ENCODE peak calls at places on chromosome 13, in four cellular contexts. One of them, this sample, is unnamed.

GRCh38 chr13:98202026-98202425 is 25.0 kb upstream of the RNF113B start:
- DNase-seq in osteoblast: no peak
- DNase-seq in body of pancreas: peak; percentile 25
- DNase-seq in astrocyte: no peak
- DNase-seq in this sample: no peak

GRCh38 chr13:39209731-39210633 is 171.7 kb downstream of the NHLRC3 start:
- DNase-seq in osteoblast: no peak
- DNase-seq in body of pancreas: no peak
- DNase-seq in astrocyte: no peak
- DNase-seq in this sample: no peak

GRCh38 chr13:38045278-38046048 is 175.9 kb upstream of the TRPC4 start:
- DNase-seq in osteoblast: no peak
- DNase-seq in body of pancreas: no peak
- DNase-seq in astrocyte: peak; percentile 8
- DNase-seq in this sample: no peak

GRCh38 chr13:109331898-109332297 is 454.5 kb downstream of the IRS2 start:
- DNase-seq in osteoblast: no peak
- DNase-seq in body of pancreas: no peak
- DNase-seq in astrocyte: peak; percentile 55
- DNase-seq in this sample: no peak

GRCh38 chr13:51249767-51250741 is 27.9 kb downstream of the FAM124A start:
- DNase-seq in osteoblast: peak; percentile 87
- DNase-seq in body of pancreas: no peak
- DNase-seq in astrocyte: no peak
- DNase-seq in this sample: no peak

GRCh38 chr13:37934339-37935191 is 65.0 kb upstream of the TRPC4 start:
- DNase-seq in osteoblast: no peak
- DNase-seq in body of pancreas: no peak
- DNase-seq in astrocyte: no peak
- DNase-seq in this sample: no peak

GRCh38 chr13:107339209-107339608 is 771.3 kb upstream of the ARGLU1 start:
- DNase-seq in osteoblast: peak; percentile 60
- DNase-seq in body of pancreas: no peak
- DNase-seq in astrocyte: peak; percentile 44
- DNase-seq in this sample: no peak

GRCh38 chr13:90594694-90595093 is 752.8 kb upstream of the MIR17HG start:
- DNase-seq in osteoblast: no peak
- DNase-seq in body of pancreas: no peak
- DNase-seq in astrocyte: peak; percentile 41
- DNase-seq in this sample: no peak

GRCh38 chr13:111095031-111095840 is 19.9 kb upstream of the ARHGEF7 start:
- DNase-seq in osteoblast: no peak
- DNase-seq in body of pancreas: no peak
- DNase-seq in astrocyte: no peak
- DNase-seq in this sample: no peak

GRCh38 chr13:98239156-98240076 is 62.3 kb upstream of the RNF113B start:
- DNase-seq in osteoblast: no peak
- DNase-seq in body of pancreas: no peak
- DNase-seq in astrocyte: no peak
- DNase-seq in this sample: no peak

GRCh38 chr13:75726313-75726712 is 90.2 kb downstream of the LMO7 start:
- DNase-seq in osteoblast: no peak
- DNase-seq in body of pancreas: no peak
- DNase-seq in astrocyte: no peak
- DNase-seq in this sample: no peak

GRCh38 chr13:112055417-112056206 is 11.3 kb upstream of the SOX1 start:
- DNase-seq in osteoblast: peak; percentile 82
- DNase-seq in body of pancreas: no peak
- DNase-seq in astrocyte: no peak
- DNase-seq in this sample: no peak

GRCh38 chr13:92187378-92187989 is 789.1 kb downstream of the GPC5 start:
- DNase-seq in osteoblast: peak; percentile 19
- DNase-seq in body of pancreas: peak; percentile 10
- DNase-seq in astrocyte: peak; percentile 29
- DNase-seq in this sample: no peak

GRCh38 chr13:22086593-22086992 is 415.7 kb downstream of the FGF9 start:
- DNase-seq in osteoblast: no peak
- DNase-seq in body of pancreas: no peak
- DNase-seq in astrocyte: no peak
- DNase-seq in this sample: no peak

GRCh38 chr13:110127986-110128511 is 178.9 kb downstream of the COL4A1 start:
- DNase-seq in osteoblast: peak; percentile 62
- DNase-seq in body of pancreas: no peak
- DNase-seq in astrocyte: peak; percentile 84
- DNase-seq in this sample: no peak

GRCh38 chr13:21240586-21240985 is 64.1 kb downstream of the MRPL57 start:
- DNase-seq in osteoblast: no peak
- DNase-seq in body of pancreas: no peak
- DNase-seq in astrocyte: peak; percentile 48
- DNase-seq in this sample: no peak

GRCh38 chr13:82002693-82003092 is 1661.8 kb upstream of the SPRY2 start:
- DNase-seq in osteoblast: no peak
- DNase-seq in body of pancreas: no peak
- DNase-seq in astrocyte: no peak
- DNase-seq in this sample: no peak

GRCh38 chr13:73230714-73231113 is 171.9 kb downstream of the KLF5 start:
- DNase-seq in osteoblast: no peak
- DNase-seq in body of pancreas: no peak
- DNase-seq in astrocyte: no peak
- DNase-seq in this sample: no peak

GRCh38 chr13:74867460-74867859 is 614.5 kb downstream of the TBC1D4 start:
- DNase-seq in osteoblast: no peak
- DNase-seq in body of pancreas: no peak
- DNase-seq in astrocyte: peak; percentile 32
- DNase-seq in this sample: no peak

GRCh38 chr13:98450495-98451167 is 126.3 kb downstream of the STK24 start:
- DNase-seq in osteoblast: peak; percentile 72
- DNase-seq in body of pancreas: no peak
- DNase-seq in astrocyte: peak; percentile 12
- DNase-seq in this sample: no peak

GRCh38 chr13:65921933-65922332 is 1308.2 kb downstream of the PCDH9 start:
- DNase-seq in osteoblast: no peak
- DNase-seq in body of pancreas: no peak
- DNase-seq in astrocyte: no peak
- DNase-seq in this sample: no peak

GRCh38 chr13:109135018-109135417 is 505.6 kb downstream of the MYO16 start:
- DNase-seq in osteoblast: no peak
- DNase-seq in body of pancreas: no peak
- DNase-seq in astrocyte: no peak
- DNase-seq in this sample: no peak

GRCh38 chr13:35855531-35856019 is 275.6 kb downstream of the DCLK1 start:
- DNase-seq in osteoblast: no peak
- DNase-seq in body of pancreas: no peak
- DNase-seq in astrocyte: peak; percentile 58
- DNase-seq in this sample: no peak

GRCh38 chr13:95226476-95226875 is 74.8 kb downstream of the ABCC4 start:
- DNase-seq in osteoblast: no peak
- DNase-seq in body of pancreas: no peak
- DNase-seq in astrocyte: no peak
- DNase-seq in this sample: no peak

GRCh38 chr13:109545964-109546363 is 240.4 kb downstream of the IRS2 start:
- DNase-seq in osteoblast: no peak
- DNase-seq in body of pancreas: no peak
- DNase-seq in astrocyte: no peak
- DNase-seq in this sample: no peak

GRCh38 chr13:112215871-112216270 is 148.9 kb downstream of the SOX1 start:
- DNase-seq in osteoblast: no peak
- DNase-seq in body of pancreas: no peak
- DNase-seq in astrocyte: no peak
- DNase-seq in this sample: no peak

GRCh38 chr13:44317752-44318550 is 55.7 kb upstream of the SERP2 start:
- DNase-seq in osteoblast: no peak
- DNase-seq in body of pancreas: no peak
- DNase-seq in astrocyte: peak; percentile 88
- DNase-seq in this sample: no peak

GRCh38 chr13:36862002-36862706 is 43.1 kb downstream of the RFXAP start:
- DNase-seq in osteoblast: no peak
- DNase-seq in body of pancreas: no peak
- DNase-seq in astrocyte: peak; percentile 9
- DNase-seq in this sample: no peak

GRCh38 chr13:67100723-67101122 is 129.4 kb downstream of the PCDH9 start:
- DNase-seq in osteoblast: no peak
- DNase-seq in body of pancreas: no peak
- DNase-seq in astrocyte: peak; percentile 73
- DNase-seq in this sample: no peak

GRCh38 chr13:31242935-31243334 is 43.2 kb downstream of the B3GLCT start:
- DNase-seq in osteoblast: no peak
- DNase-seq in body of pancreas: no peak
- DNase-seq in astrocyte: no peak
- DNase-seq in this sample: no peak

GRCh38 chr13:98143601-98144500 is 957 bp downstream of the FARP1 start:
- DNase-seq in osteoblast: peak; percentile 91
- DNase-seq in body of pancreas: peak; percentile 43
- DNase-seq in astrocyte: peak; percentile 39
- DNase-seq in this sample: no peak

GRCh38 chr13:27574661-27575060 is 45.7 kb downstream of the LNX2 start:
- DNase-seq in osteoblast: no peak
- DNase-seq in body of pancreas: no peak
- DNase-seq in astrocyte: no peak
- DNase-seq in this sample: no peak

GRCh38 chr13:43785166-43785680 is 1.5 kb downstream of the ENOX1 start:
- DNase-seq in osteoblast: peak; percentile 27
- DNase-seq in body of pancreas: no peak
- DNase-seq in astrocyte: no peak
- DNase-seq in this sample: no peak

GRCh38 chr13:76879211-76879875 is 6.9 kb downstream of the KCTD12 start:
- DNase-seq in osteoblast: peak; percentile 86
- DNase-seq in body of pancreas: peak; percentile 28
- DNase-seq in astrocyte: peak; percentile 64
- DNase-seq in this sample: no peak

GRCh38 chr13:30049692-30050091 is 199.3 kb upstream of the UBL3 start:
- DNase-seq in osteoblast: peak; percentile 8
- DNase-seq in body of pancreas: no peak
- DNase-seq in astrocyte: no peak
- DNase-seq in this sample: no peak

DNA sequence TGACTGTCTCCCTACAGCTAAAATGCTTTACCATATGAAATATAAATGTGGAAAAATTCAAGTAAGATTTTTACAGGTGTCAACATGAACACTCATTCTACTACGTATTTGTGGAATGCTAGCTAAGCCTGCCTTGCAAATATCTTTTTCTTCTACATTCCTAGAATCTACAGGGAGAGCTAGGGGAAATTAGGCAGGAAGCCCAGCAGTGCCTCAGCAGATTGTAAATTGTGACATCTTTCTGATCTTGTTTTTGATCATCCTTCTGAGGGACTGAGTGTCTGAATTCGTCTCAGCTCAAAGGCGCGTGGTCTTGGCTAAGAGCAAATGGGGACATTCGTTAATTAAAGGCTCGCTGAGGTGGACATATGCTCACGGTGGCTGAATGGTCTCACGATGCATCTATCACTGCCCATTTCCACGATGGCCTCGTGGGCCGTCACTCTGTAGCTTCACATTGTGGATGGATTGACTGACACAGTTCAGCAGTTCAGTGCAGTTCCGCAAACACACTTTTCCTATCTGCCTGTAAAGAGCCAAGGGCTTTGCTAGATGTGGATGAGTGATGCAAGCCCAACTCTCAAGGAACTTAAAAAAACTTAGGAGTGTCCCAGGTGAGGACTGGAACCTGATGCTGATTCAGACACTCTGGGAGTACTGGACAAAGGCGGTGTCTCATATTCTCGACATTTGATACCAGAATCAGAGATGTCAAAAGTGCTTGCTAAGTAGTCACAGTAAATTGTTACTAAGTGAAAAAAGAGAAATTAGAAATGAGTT is 562.5 kb downstream of the EFNB2 start:
- DNase-seq in osteoblast: no peak
- DNase-seq in body of pancreas: no peak
- DNase-seq in astrocyte: no peak
- DNase-seq in this sample: no peak
- TF ChIP-seq CTCF in osteoblast: no peak
- TF ChIP-seq CTCF in body of pancreas: no peak
- TF ChIP-seq CTCF in astrocyte: no peak
- TF ChIP-seq CTCF in this sample: no peak

GRCh38 chr13:50124536-50125305 is 109.5 kb downstream of the KCNRG start:
- DNase-seq in osteoblast: peak; percentile 92
- DNase-seq in body of pancreas: peak; percentile 97
- DNase-seq in astrocyte: peak; percentile 95
- DNase-seq in this sample: peak; percentile 91

GRCh38 chr13:50123515-50123861 is 108.2 kb downstream of the KCNRG start:
- DNase-seq in osteoblast: no peak
- DNase-seq in body of pancreas: no peak
- DNase-seq in astrocyte: no peak
- DNase-seq in this sample: no peak

GRCh38 chr13:50123002-50123401 is 107.8 kb downstream of the KCNRG start:
- DNase-seq in osteoblast: no peak
- DNase-seq in body of pancreas: peak; percentile 22
- DNase-seq in astrocyte: no peak
- DNase-seq in this sample: no peak

GRCh38 chr13:50125306-50125555 is 110.0 kb downstream of the KCNRG start:
- DNase-seq in osteoblast: no peak
- DNase-seq in body of pancreas: no peak
- DNase-seq in astrocyte: no peak
- DNase-seq in this sample: peak; percentile 78

GRCh38 chr13:50123862-50124535 is 108.8 kb downstream of the KCNRG start:
- DNase-seq in osteoblast: peak; percentile 100
- DNase-seq in body of pancreas: peak; percentile 85
- DNase-seq in astrocyte: peak; percentile 87
- DNase-seq in this sample: no peak
- TF ChIP-seq CTCF in osteoblast: no peak
- TF ChIP-seq CTCF in body of pancreas: no peak
- TF ChIP-seq CTCF in astrocyte: no peak
- TF ChIP-seq CTCF in this sample: no peak

DNA sequence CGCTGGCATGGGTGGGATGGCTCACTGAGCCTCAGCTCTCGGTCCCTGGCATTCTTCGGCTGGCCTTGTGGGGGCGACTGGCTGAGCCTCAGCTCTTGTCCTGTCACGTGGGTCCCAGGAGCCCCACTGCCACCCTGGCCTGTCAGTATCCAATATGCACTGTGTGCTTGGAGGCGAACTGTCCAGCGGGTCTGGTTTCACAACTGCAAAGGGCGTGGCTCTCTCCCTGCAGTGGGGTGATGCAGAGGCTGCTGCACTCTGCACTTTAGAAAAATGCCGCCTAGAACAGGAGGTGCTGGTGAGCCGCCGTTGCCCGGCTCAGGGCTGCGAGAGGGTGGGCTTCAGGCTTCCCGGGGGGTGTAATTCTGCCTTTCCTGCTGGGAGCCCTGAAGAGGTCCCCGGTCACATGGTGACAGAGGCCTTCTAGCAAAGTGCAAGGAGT is 17.0 kb upstream of the TMEM255B start:
- DNase-seq in osteoblast: peak; percentile 96
- DNase-seq in body of pancreas: peak; percentile 27
- DNase-seq in astrocyte: no peak
- DNase-seq in this sample: no peak
- TF ChIP-seq CTCF in osteoblast: peak; percentile 21
- TF ChIP-seq CTCF in body of pancreas: no peak
- TF ChIP-seq CTCF in astrocyte: peak; percentile 8
- TF ChIP-seq CTCF in this sample: peak; percentile 40

GRCh38 chr13:62014299-62014698 is 598.6 kb upstream of the PCDH20 start:
- DNase-seq in osteoblast: no peak
- DNase-seq in body of pancreas: no peak
- DNase-seq in astrocyte: no peak
- DNase-seq in this sample: no peak
- TF ChIP-seq CTCF in osteoblast: peak; percentile 5
- TF ChIP-seq CTCF in body of pancreas: peak; percentile 40
- TF ChIP-seq CTCF in astrocyte: peak; percentile 21
- TF ChIP-seq CTCF in this sample: peak; percentile 70

GRCh38 chr13:85864963-85865530 is 65.8 kb upstream of the SLITRK6 start:
- DNase-seq in osteoblast: no peak
- DNase-seq in body of pancreas: no peak
- DNase-seq in astrocyte: peak; percentile 1
- DNase-seq in this sample: no peak
- TF ChIP-seq CTCF in osteoblast: no peak
- TF ChIP-seq CTCF in body of pancreas: no peak
- TF ChIP-seq CTCF in astrocyte: peak; percentile 38
- TF ChIP-seq CTCF in this sample: peak; percentile 68

This sample was measured in type B pancreatic cell.